ENCODE peak calls at places on chromosomes 7 and 10, in four cellular contexts. E, K, P and R are unnamed samples.

GRCh38 chr10:9102026-9102425 is 1047.5 kb downstream of the GATA3 start:
- DNase-seq in E (no peak), K (no peak), P (no peak), R (no peak)

GRCh38 chr10:113767222-113767621 is 15.7 kb downstream of the PLEKHS1 start:
- DNase-seq in E (no peak), K (no peak), P (no peak), R (no peak)

GRCh38 chr7:28623863-28624262 is 211.5 kb downstream of the CREB5 start:
- DNase-seq in E (no peak), K (no peak), P (no peak), R (no peak)

GRCh38 chr7:34750636-34751035 is 92.6 kb downstream of the NPSR1 start:
- DNase-seq in E (no peak), K (no peak), P (no peak), R (no peak)

GRCh38 chr7:120920588-120920987 is 30.0 kb upstream of the ING3 start:
- DNase-seq in E (no peak), K (no peak), P (no peak), R (no peak)

GRCh38 chr7:108716783-108717182 is 147.1 kb downstream of the DNAJB9 start:
- DNase-seq in E (no peak), K (no peak), P (no peak), R (no peak)

GRCh38 chr7:41134242-41134872 is 568.5 kb downstream of the INHBA start:
- DNase-seq in E (no peak), K (no peak), P (peak; percentile 64), R (no peak)

GRCh38 chr10:77400041-77400440 is 237.6 kb downstream of the KCNMA1 start:
- DNase-seq in E (no peak), K (no peak), P (no peak), R (no peak)

GRCh38 chr7:13830604-13830915 is 158.9 kb downstream of the ETV1 start:
- DNase-seq in E (no peak), K (no peak), P (no peak), R (no peak)

GRCh38 chr7:92682767-92683539 is 92.8 kb upstream of the FAM133B start:
- DNase-seq in E (no peak), K (peak; percentile 90), P (no peak), R (no peak)

GRCh38 chr10:659710-660141 is 29.7 kb downstream of the DIP2C start:
- DNase-seq in E (no peak), K (no peak), P (no peak), R (no peak)

GRCh38 chr10:85926986-85927385 is 439.6 kb downstream of the GRID1 start:
- DNase-seq in E (no peak), K (no peak), P (peak; percentile 30), R (no peak)

GRCh38 chr7:77223261-77223660 is 23.6 kb upstream of the FGL2 start:
- DNase-seq in E (no peak), K (peak; percentile 13), P (no peak), R (no peak)

DNA sequence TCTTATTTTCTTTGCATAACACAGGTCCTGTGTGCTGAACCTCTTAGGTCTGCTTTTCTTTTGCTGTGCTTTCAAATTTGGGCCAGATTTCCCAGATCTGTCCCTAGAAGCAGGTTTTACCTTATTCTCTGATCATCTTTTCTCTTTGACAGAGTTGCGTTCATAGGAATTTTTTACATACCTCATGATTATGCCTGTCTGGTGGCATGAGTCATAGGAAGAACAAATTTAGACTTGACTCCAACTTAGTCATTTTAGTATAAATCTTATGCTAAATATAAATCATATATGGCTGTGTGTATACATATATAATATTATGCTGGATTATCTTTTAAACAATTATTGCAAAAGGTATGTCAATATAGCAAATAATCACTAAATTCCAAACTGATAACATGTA is 1038.9 kb downstream of the GRM8 start:
- DNase-seq in E (no peak), K (no peak), P (no peak), R (no peak)
- TF ChIP-seq EP300 in E (no peak), K (no peak), P (no peak), R (no peak)

GRCh38 chr7:91628742-91629141 is 251.8 kb downstream of the MTERF1 start:
- DNase-seq in E (no peak), K (no peak), P (no peak), R (no peak)
- TF ChIP-seq CREB1 in E (no peak), K (no peak), P (no peak), R (no peak)

GRCh38 chr10:27537166-27537565 is 33.1 kb downstream of the RAB18 start:
- DNase-seq in E (no peak), K (no peak), P (no peak), R (no peak)
- TF ChIP-seq EP300 in E (no peak), K (no peak), P (no peak), R (no peak)

DNA sequence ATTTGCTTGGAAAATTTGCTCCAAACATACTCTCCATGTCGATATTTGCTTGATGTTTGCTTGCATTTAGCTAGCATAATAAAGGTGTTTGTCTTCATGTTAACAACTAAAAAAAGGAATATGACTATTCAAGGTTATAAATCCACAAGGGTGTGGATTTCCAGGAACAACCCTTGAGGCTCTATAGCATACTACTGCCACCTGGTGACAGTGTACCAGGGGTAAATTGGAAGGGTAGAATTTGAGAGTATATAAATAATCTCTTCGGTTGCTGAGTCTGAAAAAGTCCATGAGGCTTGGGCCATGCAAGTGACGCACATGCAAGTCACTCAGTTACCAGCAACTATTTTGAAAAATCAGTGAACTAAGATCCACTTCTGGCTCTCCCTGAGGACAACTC is 68.4 kb downstream of the SLIT1 start:
- DNase-seq in E (peak; percentile 18), K (no peak), P (no peak), R (no peak)
- TF ChIP-seq CREB1 in E (no peak), K (no peak), P (no peak), R (no peak)

GRCh38 chr7:46387646-46388045 is 466.6 kb upstream of the IGFBP3 start:
- DNase-seq in E (no peak), K (no peak), P (no peak), R (no peak)

GRCh38 chr7:46385662-46386309 is 464.7 kb upstream of the IGFBP3 start:
- DNase-seq in E (no peak), K (no peak), P (no peak), R (no peak)

GRCh38 chr7:46389131-46389530 is 468.1 kb upstream of the IGFBP3 start:
- DNase-seq in E (no peak), K (no peak), P (no peak), R (no peak)

GRCh38 chr7:46386428-46387399 is 465.6 kb upstream of the IGFBP3 start:
- DNase-seq in E (no peak), K (no peak), P (no peak), R (no peak)

GRCh38 chr7:46383605-46384004 is 462.5 kb upstream of the IGFBP3 start:
- DNase-seq in E (no peak), K (no peak), P (no peak), R (no peak)
- TF ChIP-seq EP300 in E (no peak), K (no peak), P (no peak), R (no peak)